ENCODE peak calls at places on chromosomes 11 and 22, in four cellular contexts. K is A172, W is cardiac fibroblast, L is cardiac muscle cell. M is an unnamed sample.

GRCh38 chr11:19648321-19648720 is 64.3 kb upstream of the NAV2 start:
- DNase-seq in K (no peak), W (no peak), L (no peak), M (no peak)

GRCh38 chr22:33896154-33896800 is 24.0 kb downstream of the LARGE1 start:
- DNase-seq in K (no peak), W (no peak), L (no peak), M (no peak)

GRCh38 chr11:16347928-16348685 is 8.2 kb downstream of the SOX6 start:
- DNase-seq in K (no peak), W (no peak), L (no peak), M (no peak)

GRCh38 chr11:134579709-134580634 is 167.9 kb upstream of the B3GAT1 start:
- DNase-seq in K (no peak), W (no peak), L (no peak), M (no peak)

GRCh38 chr22:48536691-48537591 is 1290.7 kb downstream of the BRD1 start:
- DNase-seq in K (no peak), W (no peak), L (no peak), M (no peak)

GRCh38 chr11:66277475-66278391 is at the start of gene CNIH2:
- DNase-seq in K (no peak), W (no peak), L (peak), M (no peak)

GRCh38 chr22:17436981-17437410 is 67.7 kb downstream of the CECR2 start:
- DNase-seq in K (no peak), W (no peak), L (no peak), M (no peak)

GRCh38 chr11:31844351-31844750 is 33.2 kb upstream of the PAX6 start:
- DNase-seq in K (peak), W (no peak), L (no peak), M (peak)

GRCh38 chr11:124329787-124330478 is 9.9 kb upstream of the OR8D2 start:
- DNase-seq in K (no peak), W (peak), L (no peak), M (peak)

GRCh38 chr11:93743316-93743715 is 1.8 kb downstream of the C11orf54 start:
- DNase-seq in K (no peak), W (no peak), L (no peak), M (no peak)

GRCh38 chr11:102345923-102346322 is 1.1 kb upstream of the BIRC2 start:
- DNase-seq in K (peak), W (peak), L (peak), M (peak)

GRCh38 chr22:36465232-36466021 is 16.0 kb downstream of the TXN2 start:
- DNase-seq in K (peak), W (peak), L (peak), M (peak)

GRCh38 chr11:60991457-60991856 is 20.0 kb downstream of the CD6 start:
- DNase-seq in K (no peak), W (no peak), L (no peak), M (no peak)

GRCh38 chr11:44861829-44862545 is 88.7 kb downstream of the TP53I11 start:
- DNase-seq in K (peak), W (peak), L (peak), M (peak)

GRCh38 chr11:61907871-61908729 is 9.3 kb downstream of the RAB3IL1 start:
- DNase-seq in K (no peak), W (no peak), L (no peak), M (no peak)

GRCh38 chr11:59174664-59175033 is 2.7 kb downstream of the DTX4 start:
- DNase-seq in K (peak), W (peak), L (peak), M (peak)

M was measured in RKO.